ENCODE peak calls at places on chromosomes 3 and 15, in eight cellular contexts. U is Panc1; B is T-helper 17 cell; H is sciatic nerve; M is CD8-positive, alpha-beta memory T cell; A is GM12891; Z is naive thymus-derived CD8-positive, alpha-beta T cell; E is GM10248. N is an unnamed sample.
A peak's percentile ranks its signal among the peaks of the same experiment; 100 is the strongest.

GRCh38 chr3:100972867-100973266 is 20.4 kb downstream of the ABI3BP start:
- DNase-seq in U (no peak), B (no peak), H (no peak), M (no peak), A (no peak), Z (no peak), E (no peak), N (peak; percentile 33)

GRCh38 chr15:71003314-71003713 is 110.7 kb downstream of the LRRC49 start:
- DNase-seq in U (no peak), B (no peak), H (no peak), M (no peak), A (no peak), Z (no peak), E (no peak), N (no peak)

GRCh38 chr3:73101916-73102315 is 40.5 kb downstream of the EBLN2 start:
- DNase-seq in U (no peak), B (no peak), H (no peak), M (no peak), A (no peak), Z (no peak), E (no peak), N (no peak)

GRCh38 chr3:56878046-56878445 is 76.3 kb upstream of the ARHGEF3 start:
- DNase-seq in U (no peak), B (no peak), H (no peak), M (no peak), A (no peak), Z (peak; percentile 31), E (peak; percentile 57), N (no peak)

GRCh38 chr15:95286911-95287769 is 1043.4 kb upstream of the NR2F2 start:
- DNase-seq in U (no peak), B (no peak), H (no peak), M (no peak), A (no peak), Z (no peak), E (no peak), N (no peak)

GRCh38 chr3:36941162-36941561 is 3.7 kb downstream of the TRANK1 start:
- DNase-seq in U (no peak), B (no peak), H (no peak), M (no peak), A (no peak), Z (no peak), E (no peak), N (no peak)

GRCh38 chr15:85760531-85761371 is 34.0 kb downstream of the KLHL25 start:
- DNase-seq in U (no peak), B (no peak), H (no peak), M (no peak), A (no peak), Z (no peak), E (no peak), N (no peak)

GRCh38 chr3:40690696-40691597 is 166.2 kb downstream of the ZNF621 start:
- DNase-seq in U (no peak), B (no peak), H (peak; percentile 90), M (no peak), A (no peak), Z (no peak), E (no peak), N (no peak)

GRCh38 chr15:47950447-47950846 is 170.3 kb upstream of the SLC24A5 start:
- DNase-seq in U (no peak), B (no peak), H (no peak), M (no peak), A (no peak), Z (no peak), E (no peak), N (no peak)

GRCh38 chr3:135325096-135325495 is 530.0 kb downstream of the EPHB1 start:
- DNase-seq in U (no peak), B (no peak), H (no peak), M (no peak), A (no peak), Z (no peak), E (no peak), N (no peak)